ENCODE peak calls at places on chromosomes 6 and 20, in nine cellular contexts. V, U, I, S, T, C, J, M and N are unnamed samples.

GRCh38 chr20:33113387-33113908 is 34.0 kb downstream of the BPIFB4 start:
- DNase-seq in V (no peak), U (no peak), I (no peak), S (no peak), T (no peak), C (no peak), J (no peak), M (no peak), N (no peak)

GRCh38 chr20:12762725-12763124 is 246.0 kb upstream of the SPTLC3 start:
- DNase-seq in V (no peak), U (no peak), I (no peak), S (no peak), T (no peak), C (no peak), J (no peak), M (no peak), N (no peak)

GRCh38 chr6:17032595-17033591 is 69.0 kb upstream of the STMND1 start:
- DNase-seq in V (no peak), U (no peak), I (peak; percentile 87), S (peak; percentile 96), T (peak; percentile 50), C (no peak), J (peak; percentile 95), M (peak; percentile 94), N (no peak)

GRCh38 chr20:1327241-1327653 is 1.7 kb downstream of the SDCBP2 start:
- DNase-seq in V (peak; percentile 4), U (no peak), I (peak; percentile 14), S (peak; percentile 98), T (peak; percentile 84), C (peak; percentile 43), J (peak; percentile 79), M (peak; percentile 70), N (no peak)

GRCh38 chr6:149060300-149060984 is 257.1 kb upstream of the TAB2 start:
- DNase-seq in V (peak; percentile 34), U (no peak), I (no peak), S (no peak), T (peak; percentile 52), C (peak; percentile 64), J (peak; percentile 43), M (no peak), N (peak; percentile 89)

GRCh38 chr20:36266189-36266588 is 29.9 kb downstream of the AAR2 start:
- DNase-seq in V (no peak), U (no peak), I (no peak), S (no peak), T (no peak), C (no peak), J (no peak), M (no peak), N (no peak)

GRCh38 chr6:89281779-89282246 is 33.3 kb downstream of the GABRR2 start:
- DNase-seq in V (no peak), U (no peak), I (no peak), S (peak; percentile 45), T (peak; percentile 75), C (peak; percentile 86), J (peak; percentile 42), M (peak; percentile 22), N (peak; percentile 91)

GRCh38 chr6:22892452-22892851 is 323.1 kb downstream of the HDGFL1 start:
- DNase-seq in V (no peak), U (no peak), I (peak; percentile 24), S (peak; percentile 97), T (no peak), C (no peak), J (peak; percentile 99), M (peak; percentile 99), N (no peak)

GRCh38 chr6:224350-224749 is 67.9 kb upstream of the DUSP22 start:
- DNase-seq in V (no peak), U (no peak), I (no peak), S (no peak), T (no peak), C (no peak), J (no peak), M (no peak), N (no peak)

GRCh38 chr6:156919819-156920379 is 142.7 kb downstream of the ARID1B start:
- DNase-seq in V (no peak), U (no peak), I (no peak), S (no peak), T (no peak), C (no peak), J (no peak), M (no peak), N (no peak)

GRCh38 chr6:165055231-165055630 is 254.2 kb downstream of the C6orf118 start:
- DNase-seq in V (no peak), U (no peak), I (no peak), S (no peak), T (no peak), C (peak; percentile 8), J (no peak), M (peak; percentile 35), N (peak; percentile 76)
- TF ChIP-seq CTCF in V (no peak), U (no peak), I (no peak), S (no peak), T (no peak), C (no peak), J (no peak), M (no peak), N (no peak)

GRCh38 chr6:133953634-133954415 is 801 bp downstream of the TBPL1 start:
- DNase-seq in V (no peak), U (no peak), I (no peak), S (no peak), T (no peak), C (peak; percentile 20), J (no peak), M (no peak), N (peak; percentile 23)

GRCh38 chr6:133951227-133951626 is 1.8 kb upstream of the TBPL1 start:
- DNase-seq in V (no peak), U (no peak), I (no peak), S (no peak), T (no peak), C (no peak), J (no peak), M (no peak), N (no peak)

GRCh38 chr6:133952815-133953633 is at the start of gene TBPL1:
- DNase-seq in V (peak; percentile 83), U (peak; percentile 95), I (peak; percentile 92), S (peak; percentile 95), T (peak; percentile 95), C (peak; percentile 97), J (peak; percentile 95), M (peak; percentile 77), N (peak; percentile 98)

GRCh38 chr6:133955136-133955576 is 2.1 kb downstream of the TBPL1 start:
- DNase-seq in V (no peak), U (no peak), I (no peak), S (no peak), T (no peak), C (no peak), J (no peak), M (no peak), N (no peak)

GRCh38 chr6:133951881-133952814 is 876 bp upstream of the TBPL1 start:
- DNase-seq in V (peak; percentile 66), U (peak; percentile 78), I (peak; percentile 53), S (peak; percentile 76), T (peak; percentile 68), C (peak; percentile 54), J (peak; percentile 80), M (peak; percentile 75), N (peak; percentile 82)
- TF ChIP-seq CTCF in V (no peak), U (peak; percentile 51), I (no peak), S (peak; percentile 22), T (peak; percentile 50), C (no peak), J (peak; percentile 44), M (peak; percentile 30), N (peak; percentile 34)

DNA sequence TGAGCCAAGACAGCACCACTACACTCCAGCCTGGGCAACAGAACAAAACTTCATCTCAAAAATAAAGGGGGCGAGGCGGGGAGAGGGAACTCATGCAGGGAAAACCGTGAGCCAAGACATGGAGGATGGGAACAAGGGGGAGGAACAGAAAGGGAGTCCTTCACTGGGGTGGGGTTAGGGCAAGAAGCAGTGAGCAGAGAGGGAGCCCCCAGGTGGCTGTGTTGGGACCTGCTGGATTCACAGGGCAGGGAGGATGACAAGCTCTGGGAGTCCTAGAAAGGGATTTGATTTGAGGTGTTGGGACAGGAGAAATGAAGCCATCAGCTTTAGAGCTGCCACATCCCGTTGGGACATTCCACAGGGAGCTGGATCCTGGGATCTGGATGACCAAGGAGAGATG is 90.6 kb upstream of the TOP1 start:
- DNase-seq in V (no peak), U (no peak), I (no peak), S (no peak), T (no peak), C (no peak), J (no peak), M (no peak), N (no peak)
- TF ChIP-seq CTCF in V (no peak), U (no peak), I (no peak), S (peak; percentile 10), T (no peak), C (peak; percentile 37), J (no peak), M (no peak), N (peak; percentile 26)

GRCh38 chr6:3157151-3157933 is at the start of gene TUBB2A:
- DNase-seq in V (peak; percentile 91), U (peak; percentile 86), I (peak; percentile 71), S (peak; percentile 69), T (peak; percentile 86), C (peak; percentile 71), J (peak; percentile 78), M (peak; percentile 37), N (peak; percentile 90)
- TF ChIP-seq CTCF in V (no peak), U (peak; percentile 60), I (no peak), S (no peak), T (peak; percentile 63), C (no peak), J (peak; percentile 85), M (peak; percentile 61), N (peak; percentile 55)

GRCh38 chr6:158145940-158146339 is 22.1 kb downstream of the SERAC1 start:
- DNase-seq in V (no peak), U (no peak), I (no peak), S (no peak), T (no peak), C (no peak), J (peak; percentile 44), M (no peak), N (no peak)

GRCh38 chr6:158142789-158143188 is 25.3 kb downstream of the SERAC1 start:
- DNase-seq in V (no peak), U (peak; percentile 71), I (peak; percentile 32), S (peak; percentile 89), T (no peak), C (no peak), J (peak; percentile 88), M (peak; percentile 98), N (no peak)

GRCh38 chr6:158149641-158150040 is 18.4 kb downstream of the SERAC1 start:
- DNase-seq in V (no peak), U (no peak), I (no peak), S (peak; percentile 86), T (no peak), C (peak; percentile 16), J (peak; percentile 91), M (peak; percentile 92), N (no peak)

GRCh38 chr6:158143700-158144099 is 24.4 kb downstream of the SERAC1 start:
- DNase-seq in V (no peak), U (no peak), I (no peak), S (peak; percentile 49), T (no peak), C (peak; percentile 55), J (peak; percentile 7), M (peak; percentile 41), N (peak; percentile 11)
- TF ChIP-seq CTCF in V (no peak), U (peak; percentile 13), I (no peak), S (peak; percentile 52), T (peak; percentile 8), C (peak; percentile 55), J (peak; percentile 27), M (peak; percentile 45), N (peak; percentile 33)

GRCh38 chr6:28771401-28772267 is 152.2 kb downstream of the TRIM27 start:
- DNase-seq in V (no peak), U (no peak), I (no peak), S (no peak), T (no peak), C (peak; percentile 68), J (no peak), M (peak; percentile 46), N (no peak)
- TF ChIP-seq CTCF in V (no peak), U (no peak), I (no peak), S (no peak), T (no peak), C (peak; percentile 66), J (no peak), M (no peak), N (peak; percentile 2)